ENCODE peak calls at places on chromosomes 4 and X, in nine cellular contexts. E, Z, R, O, D, F, A, Q and K are unnamed samples.

GRCh38 chr4:168555437-168555836 is 58.6 kb downstream of the PALLD start:
- DNase-seq in E (no peak), Z (no peak), R (no peak), O (no peak), D (no peak), F (no peak), A (no peak), Q (no peak), K (no peak)

GRCh38 chrX:30301203-30301602 is 8.0 kb downstream of the NR0B1 start:
- DNase-seq in E (no peak), Z (no peak), R (no peak), O (no peak), D (no peak), F (no peak), A (no peak), Q (no peak), K (no peak)

GRCh38 chr4:33453916-33454315 is 2733.7 kb downstream of the PCDH7 start:
- DNase-seq in E (no peak), Z (no peak), R (no peak), O (no peak), D (no peak), F (no peak), A (no peak), Q (no peak), K (no peak)

GRCh38 chr4:108303488-108304177 is 134.9 kb upstream of the LEF1 start:
- DNase-seq in E (no peak), Z (no peak), R (no peak), O (no peak), D (peak; percentile 21), F (no peak), A (no peak), Q (no peak), K (no peak)

GRCh38 chr4:174512745-174513144 is 9.5 kb downstream of the HPGD start:
- DNase-seq in E (no peak), Z (no peak), R (no peak), O (no peak), D (no peak), F (no peak), A (no peak), Q (no peak), K (no peak)

GRCh38 chr4:67568820-67569219 is 10.3 kb downstream of the STAP1 start:
- DNase-seq in E (no peak), Z (no peak), R (no peak), O (no peak), D (peak; percentile 2), F (no peak), A (no peak), Q (no peak), K (no peak)

GRCh38 chr4:73508651-73509050 is 27.1 kb downstream of the AFM start:
- DNase-seq in E (no peak), Z (no peak), R (no peak), O (no peak), D (no peak), F (no peak), A (no peak), Q (no peak), K (no peak)

GRCh38 chrX:103310592-103311400 is at the start of gene BEX2:
- DNase-seq in E (peak; percentile 77), Z (peak; percentile 72), R (peak; percentile 69), O (peak; percentile 81), D (peak; percentile 39), F (peak; percentile 29), A (peak; percentile 85), Q (peak; percentile 27), K (peak; percentile 19)

GRCh38 chrX:13863326-13863725 is 46.4 kb upstream of the GPM6B start:
- DNase-seq in E (no peak), Z (no peak), R (no peak), O (no peak), D (no peak), F (no peak), A (no peak), Q (no peak), K (no peak)

GRCh38 chr4:67699603-67700002 is 1.4 kb downstream of the UBA6 start:
- DNase-seq in E (no peak), Z (no peak), R (no peak), O (no peak), D (no peak), F (no peak), A (no peak), Q (no peak), K (no peak)

GRCh38 chrX:136961594-136962135 is 72.1 kb downstream of the GPR101 start:
- DNase-seq in E (no peak), Z (no peak), R (no peak), O (no peak), D (no peak), F (no peak), A (no peak), Q (no peak), K (no peak)

GRCh38 chr4:53780736-53781400 is 189.6 kb upstream of the LNX1 start:
- DNase-seq in E (no peak), Z (no peak), R (no peak), O (no peak), D (peak; percentile 34), F (no peak), A (no peak), Q (no peak), K (no peak)

GRCh38 chrX:154018518-154019060 is 1.1 kb downstream of the IRAK1 start:
- DNase-seq in E (no peak), Z (no peak), R (no peak), O (no peak), D (no peak), F (no peak), A (no peak), Q (no peak), K (no peak)

GRCh38 chr4:56197387-56197786 is 189.9 kb downstream of the AASDH start:
- DNase-seq in E (no peak), Z (no peak), R (no peak), O (no peak), D (no peak), F (no peak), A (no peak), Q (peak; percentile 6), K (no peak)

GRCh38 chrX:150326843-150327242 is 36.3 kb upstream of the MAMLD1 start:
- DNase-seq in E (no peak), Z (no peak), R (no peak), O (no peak), D (no peak), F (no peak), A (no peak), Q (no peak), K (no peak)

GRCh38 chr4:119132306-119132705 is 3.3 kb upstream of the MYOZ2 start:
- DNase-seq in E (no peak), Z (no peak), R (no peak), O (no peak), D (peak; percentile 40), F (no peak), A (no peak), Q (no peak), K (no peak)

GRCh38 chr4:825969-826330 is at the start of gene CPLX1:
- DNase-seq in E (no peak), Z (no peak), R (no peak), O (no peak), D (peak; percentile 15), F (no peak), A (peak; percentile 62), Q (no peak), K (no peak)

GRCh38 chr4:77188498-77189187 is 31.6 kb downstream of the CCNG2 start:
- DNase-seq in E (no peak), Z (no peak), R (no peak), O (no peak), D (no peak), F (no peak), A (no peak), Q (no peak), K (no peak)

GRCh38 chrX:53681661-53682060 is 4.9 kb downstream of the HUWE1 start:
- DNase-seq in E (no peak), Z (no peak), R (no peak), O (no peak), D (no peak), F (no peak), A (no peak), Q (no peak), K (no peak)

GRCh38 chr4:139472761-139473335 is 18.9 kb downstream of the RAB33B start:
- DNase-seq in E (no peak), Z (no peak), R (no peak), O (no peak), D (no peak), F (no peak), A (no peak), Q (no peak), K (no peak)

GRCh38 chrX:153925739-153926593 is at the start of gene ARHGAP4:
- DNase-seq in E (no peak), Z (peak; percentile 62), R (peak; percentile 25), O (peak; percentile 37), D (no peak), F (no peak), A (no peak), Q (no peak), K (no peak)

GRCh38 chr4:136583567-136583966 is 948.7 kb downstream of the PCDH18 start:
- DNase-seq in E (no peak), Z (no peak), R (no peak), O (no peak), D (no peak), F (no peak), A (no peak), Q (no peak), K (no peak)

GRCh38 chrX:134836497-134836968 is 154.3 kb upstream of the SMIM10 start:
- DNase-seq in E (no peak), Z (no peak), R (no peak), O (no peak), D (peak; percentile 40), F (no peak), A (no peak), Q (peak; percentile 9), K (no peak)

GRCh38 chrX:131895002-131895401 is 128.1 kb upstream of the STK26 start:
- DNase-seq in E (no peak), Z (no peak), R (no peak), O (no peak), D (peak; percentile 0), F (no peak), A (no peak), Q (no peak), K (no peak)

GRCh38 chr4:152488246-152488645 is 47.6 kb downstream of the FBXW7 start:
- DNase-seq in E (no peak), Z (no peak), R (no peak), O (no peak), D (no peak), F (no peak), A (no peak), Q (no peak), K (no peak)

GRCh38 chr4:24674279-24674678 is 89.9 kb upstream of the DHX15 start:
- DNase-seq in E (no peak), Z (no peak), R (no peak), O (no peak), D (no peak), F (no peak), A (no peak), Q (no peak), K (no peak)

GRCh38 chr4:119211856-119212250 is 660 bp upstream of the USP53 start:
- DNase-seq in E (no peak), Z (no peak), R (no peak), O (no peak), D (no peak), F (no peak), A (no peak), Q (no peak), K (no peak)

GRCh38 chr4:110540606-110541440 is 64.9 kb downstream of the ENPEP start:
- DNase-seq in E (no peak), Z (no peak), R (no peak), O (no peak), D (peak; percentile 62), F (no peak), A (no peak), Q (no peak), K (no peak)

GRCh38 chrX:103220511-103221406 is 5.9 kb downstream of the BEX4 start:
- DNase-seq in E (no peak), Z (no peak), R (no peak), O (no peak), D (no peak), F (no peak), A (no peak), Q (no peak), K (no peak)